ENCODE peak calls at places on chromosomes 6 and 20, in seven cellular contexts. J, S, T, H, Y, V and R are unnamed samples. For H3K27me3, the result is how much of the 10 kb centered on the place peaks cover.

GRCh38 chr6:19879663-19880062 is 42.5 kb downstream of the ID4 start:
- DNase-seq in Y (no peak), S (no peak), H (no peak), V (no peak), J (peak), T (no peak), R (no peak)

GRCh38 chr6:97205936-97206335 is 77.1 kb downstream of the MMS22L start:
- DNase-seq in S (no peak), V (no peak), J (no peak), H (no peak), Y (no peak), T (no peak), R (no peak)

GRCh38 chr6:158016571-158017383 is 35.1 kb downstream of the SYNJ2 start:
- DNase-seq in V (no peak), S (no peak), J (peak), H (no peak), Y (no peak), T (no peak), R (no peak)

GRCh38 chr6:39432311-39433025 is 110.0 kb upstream of the KCNK16 start:
- DNase-seq in V (no peak), T (no peak), J (no peak), H (no peak), S (no peak), Y (no peak), R (no peak)

GRCh38 chr6:118825661-118826060 is 68.3 kb upstream of the ASF1A start:
- DNase-seq in T (no peak), J (no peak), S (no peak), H (no peak), V (no peak), Y (no peak), R (no peak)

GRCh38 chr20:49610701-49611538 is 43.0 kb upstream of the PTGIS start:
- DNase-seq in T (peak), V (peak), H (no peak), J (no peak), S (peak), Y (peak), R (peak)

GRCh38 chr6:29793796-29794195 is 33.8 kb upstream of the HLA-G start:
- DNase-seq in S (no peak), H (no peak), V (no peak), Y (no peak), T (no peak), J (no peak), R (no peak)

GRCh38 chr6:139553916-139554315 is 179.5 kb upstream of the CITED2 start:
- DNase-seq in Y (no peak), T (no peak), V (no peak), J (no peak), H (no peak), S (no peak), R (no peak)

GRCh38 chr6:83615025-83615999 is 93.6 kb downstream of the SNAP91 start:
- DNase-seq in Y (no peak), J (peak), S (peak), V (no peak), H (peak), T (no peak), R (no peak)

GRCh38 chr20:32906200-32906599 is 47.5 kb downstream of the EFCAB8 start:
- DNase-seq in V (no peak), J (no peak), H (no peak), S (no peak), T (no peak), Y (no peak), R (no peak)

GRCh38 chr6:158630944-158631616 is 13.5 kb downstream of the DYNLT1 start:
- DNase-seq in V (peak), S (no peak), H (peak), Y (peak), T (no peak), J (peak), R (peak)

GRCh38 chr20:32435449-32436107 is 77.4 kb downstream of the ASXL1 start:
- DNase-seq in H (no peak), Y (no peak), S (no peak), V (peak), J (no peak), T (no peak), R (no peak)

GRCh38 chr6:71745525-71745924 is 140.8 kb upstream of the RIMS1 start:
- DNase-seq in H (no peak), J (no peak), Y (no peak), S (no peak), T (no peak), V (no peak), R (no peak)

GRCh38 chr6:168440520-168441433 is at the start of gene SMOC2:
- DNase-seq in S (no peak), V (peak), J (no peak), H (no peak), Y (peak), T (no peak), R (peak)

GRCh38 chr20:32605167-32605656 is 20.1 kb upstream of the NOL4L start:
- DNase-seq in Y (no peak), H (peak), S (no peak), V (peak), J (no peak), T (no peak), R (peak)

GRCh38 chr20:23325107-23325506 is 25.5 kb upstream of the NXT1 start:
- DNase-seq in S (no peak), J (no peak), V (no peak), T (no peak), Y (no peak), H (no peak), R (no peak)
- H3K27ac ChIP-seq in S (no peak), J (no peak), V (no peak), T (no peak), Y (no peak), H (no peak), R (no peak)

DNA sequence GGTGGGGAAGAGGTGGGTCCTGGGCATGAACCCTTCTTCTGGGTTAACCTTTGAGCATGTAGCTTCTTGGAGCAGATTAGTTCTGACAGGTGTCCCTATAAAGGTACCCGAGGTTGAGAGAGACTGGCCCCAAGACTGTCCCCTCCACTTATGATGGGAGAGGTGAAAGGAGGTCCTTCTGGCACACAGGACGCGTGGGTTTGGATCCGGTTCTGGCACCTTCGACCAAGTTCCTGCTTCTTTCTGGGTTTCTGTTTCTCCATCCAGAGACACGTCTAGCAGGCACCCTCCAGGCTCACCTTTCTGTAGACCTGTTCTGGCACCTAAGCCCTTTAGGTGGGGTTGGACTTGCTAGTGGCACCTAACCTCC is 4.1 kb downstream of the PAX1 start:
- DNase-seq in Y (no peak), V (no peak), T (no peak), J (no peak), S (no peak), H (no peak), R (no peak)
- H3K27me3 ChIP-seq in Y (under half), V (under half), T (under half), J (under half), S (under half), H (half or more), R (under half)

GRCh38 chr20:20366551-20366895 is 1.4 kb upstream of the INSM1 start:
- DNase-seq in Y (no peak), T (no peak), S (no peak), V (no peak), H (no peak), J (no peak), R (no peak)

GRCh38 chr20:20364016-20364746 is 3.7 kb upstream of the INSM1 start:
- DNase-seq in J (no peak), S (no peak), Y (no peak), V (no peak), H (no peak), T (no peak), R (no peak)

GRCh38 chr20:20364747-20365558 is 3.0 kb upstream of the INSM1 start:
- DNase-seq in Y (no peak), V (no peak), S (no peak), T (no peak), J (no peak), H (no peak), R (no peak)

GRCh38 chr20:20366896-20367680 is 816 bp upstream of the INSM1 start:
- DNase-seq in Y (no peak), S (no peak), T (no peak), V (no peak), H (no peak), J (no peak), R (no peak)

DNA sequence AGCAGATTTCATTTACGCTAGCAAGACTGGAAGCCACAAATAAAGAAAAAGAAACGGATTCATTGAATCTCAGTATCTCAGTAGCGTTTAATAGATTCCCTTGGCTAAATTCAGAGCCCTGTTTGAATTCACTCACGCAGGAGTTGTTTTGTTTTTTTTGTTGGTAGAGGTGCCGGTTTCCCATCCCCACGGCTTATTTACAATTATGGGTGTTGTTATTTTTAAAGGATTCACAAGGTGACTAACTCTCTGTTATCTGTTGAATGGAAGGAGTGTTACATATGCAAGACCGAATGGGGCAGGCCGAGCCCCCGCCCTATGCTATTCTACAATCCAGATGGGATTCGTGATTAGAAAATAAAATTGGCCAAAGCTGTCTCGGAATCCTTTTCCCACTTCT is 2.3 kb upstream of the INSM1 start:
- DNase-seq in H (no peak), Y (no peak), V (no peak), T (no peak), J (no peak), S (no peak), R (no peak)
- H3K4me3 ChIP-seq in H (no peak), Y (no peak), V (no peak), T (no peak), J (no peak), S (no peak), R (no peak)

GRCh38 chr6:44050872-44051421 is 76.3 kb downstream of the MRPL14 start:
- DNase-seq in H (no peak), Y (no peak), V (no peak), S (no peak), T (no peak), J (no peak), R (peak)
- H3K27ac ChIP-seq in H (peak), Y (peak), V (no peak), S (no peak), T (no peak), J (no peak), R (peak)

DNA sequence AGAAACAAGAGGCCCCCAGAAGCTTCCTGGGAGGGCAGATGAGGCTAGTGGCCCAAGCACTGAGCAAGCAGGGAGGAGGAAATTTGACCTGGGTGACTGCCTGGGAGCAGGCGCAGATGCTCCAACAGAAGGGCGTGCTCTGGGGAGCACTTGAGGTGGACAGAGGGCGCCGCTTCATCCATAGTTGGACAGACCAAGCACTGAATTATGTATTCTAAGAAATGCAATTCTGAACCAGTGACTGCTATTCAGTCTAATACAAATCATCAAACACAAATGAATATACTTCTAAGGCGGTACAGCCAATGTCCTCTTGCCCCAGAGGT is 28.7 kb upstream of the IRF4 start:
- DNase-seq in Y (no peak), V (no peak), S (no peak), J (no peak), H (no peak), T (no peak), R (no peak)
- H3K27me3 ChIP-seq in Y (under half), V (under half), S (under half), J (under half), H (under half), T (under half), R (under half)

GRCh38 chr6:37257634-37258404 is at the start of the genes TBC1D22B and TMEM217:
- DNase-seq in V (peak), H (peak), J (peak), S (peak), Y (peak), T (peak), R (peak)

GRCh38 chr6:37258405-37258704 is 411 bp upstream of the TMEM217 start:
- DNase-seq in S (no peak), Y (no peak), T (no peak), H (no peak), J (no peak), V (no peak), R (no peak)

GRCh38 chr6:37256692-37257319 is 766 bp upstream of the TBC1D22B start:
- DNase-seq in H (peak), J (no peak), V (no peak), T (no peak), Y (no peak), S (no peak), R (no peak)

GRCh38 chr6:37258716-37259115 is 772 bp upstream of the TMEM217 start:
- DNase-seq in H (no peak), V (no peak), T (no peak), S (no peak), J (no peak), Y (no peak), R (no peak)

GRCh38 chr6:37257320-37257633 is 295 bp upstream of the TBC1D22B start:
- DNase-seq in V (no peak), Y (no peak), H (no peak), J (no peak), S (no peak), T (no peak), R (no peak)
- H3K4me3 ChIP-seq in V (peak), Y (peak), H (peak), J (peak), S (peak), T (peak), R (peak)

GRCh38 chr6:150276168-150276958 is 92.4 kb upstream of the IYD start:
- DNase-seq in V (no peak), S (no peak), H (no peak), Y (no peak), J (no peak), T (no peak), R (no peak)
- H3K27ac ChIP-seq in V (no peak), S (no peak), H (no peak), Y (no peak), J (no peak), T (no peak), R (no peak)